ENCODE peak calls at places on chromosomes 11 and 22, in ten cellular contexts. C, Z, M, T, I, A, R, B, V and N are unnamed samples.

GRCh38 chr11:96014234-96014633 is 90.3 kb upstream of the MTMR2 start:
- DNase-seq in T (no peak), B (no peak), R (peak; percentile 10), V (peak; percentile 41), M (no peak), I (no peak), C (peak; percentile 78), A (no peak), Z (no peak), N (no peak)

GRCh38 chr11:17267576-17267975 is 9.0 kb upstream of the NUCB2 start:
- DNase-seq in V (no peak), T (no peak), M (no peak), A (no peak), I (no peak), Z (no peak), B (no peak), R (no peak), C (peak; percentile 89), N (no peak)

GRCh38 chr22:40210814-40211213 is 33.1 kb downstream of the TNRC6B start:
- DNase-seq in C (no peak), A (no peak), R (no peak), T (peak; percentile 42), V (no peak), M (no peak), I (no peak), B (no peak), Z (no peak), N (no peak)

GRCh38 chr11:87398913-87399312 is 361.2 kb downstream of the TMEM135 start:
- DNase-seq in A (no peak), Z (no peak), I (no peak), B (no peak), R (no peak), V (peak; percentile 2), C (no peak), M (no peak), T (no peak), N (no peak)

GRCh38 chr11:96105944-96106343 is 182.0 kb upstream of the MTMR2 start:
- DNase-seq in B (no peak), C (no peak), A (no peak), I (no peak), Z (no peak), T (no peak), M (no peak), R (no peak), V (no peak), N (no peak)

GRCh38 chr22:26194877-26195276 is 25.6 kb downstream of the SEZ6L start:
- DNase-seq in B (no peak), R (no peak), T (no peak), Z (no peak), V (no peak), M (no peak), A (no peak), I (no peak), C (no peak), N (no peak)

GRCh38 chr11:64875369-64876225 is 2.8 kb downstream of the EHD1 start:
- DNase-seq in V (no peak), B (no peak), R (no peak), T (no peak), Z (no peak), M (no peak), I (no peak), C (no peak), A (no peak), N (no peak)

GRCh38 chr11:69438286-69438920 is 43.1 kb upstream of the LINC01488 start:
- DNase-seq in M (no peak), Z (no peak), I (no peak), A (no peak), B (no peak), T (peak; percentile 76), V (no peak), C (no peak), R (no peak), N (no peak)